ENCODE peak calls at places on chromosomes 4 and X, in nine cellular contexts. D, T, A, Y, G, W, E, Z and J are unnamed samples.

GRCh38 chrX:30992381-30992904 is 79.4 kb downstream of the FTHL17 start:
- DNase-seq in W (no peak), E (no peak), A (no peak), D (no peak), G (no peak), T (no peak), Y (no peak), Z (no peak), J (no peak)

GRCh38 chr4:56272003-56272402 is 115.3 kb downstream of the AASDH start:
- DNase-seq in Y (no peak), T (no peak), W (peak), A (no peak), Z (no peak), E (no peak), G (no peak), D (no peak), J (no peak)

GRCh38 chr4:10080874-10081606 is 35.6 kb downstream of the WDR1 start:
- DNase-seq in Y (no peak), Z (no peak), T (no peak), W (no peak), A (no peak), G (peak), E (no peak), D (peak), J (peak)

GRCh38 chr4:88033309-88033708 is 25.9 kb downstream of the PKD2 start:
- DNase-seq in E (peak), D (no peak), A (peak), Z (peak), W (peak), Y (peak), T (peak), G (no peak), J (no peak)

GRCh38 chr4:167100120-167100519 is 134.2 kb downstream of the SPOCK3 start:
- DNase-seq in T (peak), Z (no peak), A (peak), D (no peak), G (no peak), Y (no peak), E (peak), W (no peak), J (no peak)

GRCh38 chr4:61468091-61468720 is 268.1 kb downstream of the ADGRL3 start:
- DNase-seq in W (no peak), Z (peak), G (no peak), D (no peak), E (peak), Y (no peak), T (peak), A (peak), J (no peak)

GRCh38 chr4:140755811-140756291 is 334 bp downstream of the TBC1D9 start:
- DNase-seq in Z (peak), W (no peak), E (peak), T (peak), Y (peak), A (peak), D (peak), G (peak), J (peak)

GRCh38 chr4:29553842-29554241 is 1166.3 kb upstream of the PCDH7 start:
- DNase-seq in A (peak), E (no peak), Z (no peak), D (no peak), Y (no peak), T (no peak), W (no peak), G (no peak), J (no peak)

GRCh38 chrX:31717474-31717873 is 645.6 kb upstream of the FTHL17 start:
- DNase-seq in W (no peak), Y (no peak), T (no peak), G (no peak), E (no peak), Z (no peak), A (no peak), D (no peak), J (no peak)

GRCh38 chr4:909821-910220 is 22.3 kb downstream of the GAK start:
- DNase-seq in T (no peak), D (no peak), E (no peak), G (peak), Y (no peak), W (no peak), Z (no peak), A (no peak), J (no peak)

GRCh38 chr4:6689506-6689960 is 4.1 kb upstream of the S100P start:
- DNase-seq in D (no peak), Z (no peak), G (peak), W (peak), T (no peak), Y (no peak), E (no peak), A (no peak), J (no peak)

GRCh38 chrX:63350551-63350950 is 581 bp downstream of the SPIN4 start:
- DNase-seq in T (peak), D (peak), E (peak), W (peak), G (no peak), Z (no peak), Y (no peak), A (peak), J (peak)

GRCh38 chrX:6813836-6814370 is 279.0 kb upstream of the VCX3A start:
- DNase-seq in T (no peak), W (no peak), Y (peak), A (no peak), D (no peak), Z (no peak), G (no peak), E (no peak), J (no peak)

GRCh38 chr4:143558823-143559756 is 45.6 kb downstream of the SMARCA5 start:
- DNase-seq in Y (peak), G (peak), T (peak), D (peak), E (peak), A (peak), Z (peak), W (peak), J (peak)

GRCh38 chrX:139563251-139563650 is 32.7 kb downstream of the F9 start:
- DNase-seq in Y (no peak), W (no peak), A (no peak), T (no peak), D (no peak), E (no peak), G (no peak), Z (no peak), J (no peak)

GRCh38 chrX:71103110-71103983 is 3.2 kb downstream of the CXorf65 start:
- DNase-seq in G (no peak), A (no peak), W (peak), T (no peak), D (no peak), Y (no peak), E (peak), Z (no peak), J (no peak)

GRCh38 chrX:19272452-19272851 is 71.3 kb upstream of the PDHA1 start:
- DNase-seq in Y (no peak), T (peak), G (no peak), A (no peak), E (peak), Z (peak), D (no peak), W (no peak), J (no peak)

GRCh38 chrX:110966839-110967238 is 129.2 kb upstream of the PAK3 start:
- DNase-seq in D (no peak), T (peak), A (peak), G (no peak), E (peak), Y (no peak), Z (no peak), W (no peak), J (no peak)

GRCh38 chrX:44669626-44670025 is 127.0 kb upstream of the FUNDC1 start:
- DNase-seq in W (no peak), D (no peak), G (no peak), E (no peak), Z (no peak), Y (no peak), A (peak), T (no peak), J (no peak)

GRCh38 chr4:39732728-39733127 is 34.8 kb downstream of the UBE2K start:
- DNase-seq in Y (no peak), A (peak), G (no peak), Z (peak), T (peak), D (no peak), E (peak), W (no peak), J (no peak)

GRCh38 chr4:24166501-24166900 is 276.7 kb upstream of the PPARGC1A start:
- DNase-seq in Y (no peak), A (no peak), T (no peak), Z (no peak), E (no peak), D (no peak), W (no peak), G (no peak), J (no peak)
- TF ChIP-seq CTCF in Y (no peak), A (no peak), T (no peak), Z (no peak), E (no peak), D (no peak), W (no peak), G (no peak), J (no peak)

DNA sequence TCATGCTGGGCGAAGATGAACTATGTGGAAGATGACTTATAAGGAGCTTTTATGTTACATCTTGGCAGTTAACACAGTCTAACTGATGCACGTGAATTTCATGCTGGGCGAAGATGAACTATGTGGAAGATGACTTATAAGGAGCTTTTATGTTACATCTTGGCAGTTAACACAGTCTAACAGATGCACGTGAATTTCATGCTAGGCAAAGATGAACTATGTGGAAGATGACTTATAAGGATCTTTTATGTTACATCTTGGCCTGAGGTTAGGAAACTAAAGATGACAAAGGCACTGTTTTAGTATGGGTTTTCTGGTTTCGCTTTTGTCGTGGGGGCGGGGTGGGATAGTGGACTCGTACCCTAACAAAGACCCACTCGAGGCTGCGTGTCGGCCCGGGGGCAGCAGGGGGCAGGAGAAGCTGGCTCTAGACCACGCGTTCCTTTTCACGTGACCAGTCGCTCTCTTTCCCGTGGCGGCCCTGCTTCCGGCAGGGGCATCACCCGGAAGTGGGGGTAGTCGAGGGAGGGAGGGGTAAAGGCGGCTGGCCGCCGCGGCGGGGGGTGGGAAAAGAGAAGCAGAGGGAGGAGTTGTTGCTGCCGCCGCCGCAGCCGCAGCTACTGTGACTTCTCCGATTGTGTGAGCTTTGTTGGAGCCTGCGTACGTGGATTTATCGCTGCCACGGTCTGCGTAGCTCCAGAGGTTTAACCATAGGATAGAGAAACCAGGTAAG is at the start of gene ATP7A:
- DNase-seq in T (peak), D (peak), A (peak), W (peak), Y (peak), G (peak), Z (peak), E (peak), J (peak)
- TF ChIP-seq CTCF in T (peak), D (peak), A (peak), W (peak), Y (peak), G (peak), Z (peak), E (peak), J (peak)

GRCh38 chrX:41542151-41542935 is 95.2 kb downstream of the NYX start:
- DNase-seq in T (peak), E (no peak), Z (peak), W (peak), G (no peak), A (no peak), Y (no peak), D (no peak), J (no peak)

GRCh38 chrX:41543668-41544067 is 96.5 kb downstream of the NYX start:
- DNase-seq in E (no peak), G (no peak), W (no peak), T (no peak), Y (no peak), Z (no peak), D (no peak), A (no peak), J (no peak)

GRCh38 chrX:41538707-41539106 is 91.6 kb downstream of the NYX start:
- DNase-seq in E (no peak), G (no peak), Z (no peak), T (no peak), D (no peak), W (no peak), Y (no peak), A (no peak), J (no peak)

GRCh38 chrX:41541381-41541780 is 94.2 kb downstream of the NYX start:
- DNase-seq in A (no peak), E (no peak), T (no peak), Z (peak), Y (no peak), G (no peak), W (no peak), D (no peak), J (no peak)

GRCh38 chrX:41543022-41543421 is 95.9 kb downstream of the NYX start:
- DNase-seq in Y (no peak), T (no peak), D (no peak), Z (no peak), E (no peak), W (no peak), A (no peak), G (no peak), J (no peak)
- TF ChIP-seq CTCF in Y (no peak), T (no peak), D (no peak), Z (no peak), E (no peak), W (no peak), A (no peak), G (no peak), J (no peak)

GRCh38 chr4:84582302-84582987 is 482 bp upstream of the CDS1 start:
- DNase-seq in E (peak), W (peak), Z (peak), D (peak), Y (peak), A (peak), G (peak), T (peak), J (peak)
- TF ChIP-seq CTCF in E (no peak), W (no peak), Z (no peak), D (no peak), Y (no peak), A (no peak), G (no peak), T (no peak), J (no peak)

DNA sequence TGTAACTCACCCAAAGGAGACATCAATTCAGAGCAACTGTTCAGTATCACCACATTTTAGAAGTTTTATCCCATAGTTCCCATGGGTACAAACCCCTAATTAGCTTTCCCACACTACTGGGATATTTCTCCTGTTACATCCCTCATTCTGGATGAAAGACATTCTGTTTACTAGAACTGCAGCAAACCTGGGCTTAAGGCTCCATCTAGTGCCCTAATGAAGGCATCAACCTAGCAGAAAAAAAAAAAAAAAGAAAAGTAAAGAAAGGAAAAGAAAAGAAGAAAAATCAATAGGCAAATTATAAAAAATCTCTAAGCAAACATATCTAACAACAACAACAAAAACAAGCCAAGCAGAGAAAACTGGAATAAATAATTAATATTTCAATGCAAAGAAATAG is 133.7 kb upstream of the CPXCR1 start:
- DNase-seq in T (peak), E (no peak), D (no peak), Y (no peak), A (peak), Z (no peak), G (no peak), W (no peak), J (no peak)
- TF ChIP-seq CTCF in T (peak), E (no peak), D (peak), Y (peak), A (no peak), Z (peak), G (peak), W (no peak), J (no peak)

GRCh38 chr4:2936773-2937145 is 26.4 kb downstream of the NOP14 start:
- DNase-seq in A (peak), G (peak), Y (no peak), Z (peak), E (peak), W (no peak), T (peak), D (no peak), J (peak)
- TF ChIP-seq CTCF in A (no peak), G (no peak), Y (no peak), Z (no peak), E (no peak), W (no peak), T (no peak), D (no peak), J (no peak)

DNA sequence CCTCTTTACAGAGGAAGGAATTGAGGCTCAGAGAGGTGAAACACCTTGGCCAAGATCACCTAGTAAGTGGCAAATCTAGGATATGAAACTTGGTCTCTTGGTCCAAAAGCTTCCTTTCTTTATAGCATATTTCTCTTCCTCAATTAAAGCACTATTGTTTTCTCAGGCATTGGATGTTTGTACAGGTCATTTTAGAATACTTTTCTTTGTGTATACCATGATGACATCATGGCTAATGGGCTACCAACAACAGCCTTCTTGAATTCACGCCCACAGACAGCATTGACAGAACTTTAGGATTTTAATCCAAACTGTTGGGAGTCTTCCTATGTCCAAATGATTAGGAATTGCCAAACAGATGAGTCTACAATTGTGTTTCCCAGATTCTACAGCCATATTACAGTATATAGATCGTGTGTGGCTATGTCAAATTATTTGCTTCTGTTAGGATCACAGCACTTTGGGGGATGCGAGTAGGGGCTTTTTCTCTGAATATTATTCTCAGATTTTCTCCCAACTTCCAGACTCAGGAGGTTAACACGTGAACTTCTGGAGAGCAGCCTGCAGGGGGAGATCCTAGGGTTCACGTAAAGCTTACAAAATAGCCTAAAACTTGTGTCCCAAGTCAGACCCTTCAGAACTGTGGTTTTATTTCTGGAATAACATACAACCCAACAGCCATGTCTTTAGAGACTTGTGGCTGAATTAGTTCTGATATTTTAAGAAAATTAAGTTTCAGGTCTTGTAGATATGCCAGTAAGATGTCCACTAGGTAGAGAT is 191.8 kb downstream of the SHROOM3 start:
- DNase-seq in G (no peak), T (no peak), D (no peak), Z (peak), E (peak), A (no peak), Y (no peak), W (no peak), J (no peak)
- TF ChIP-seq CTCF in G (peak), T (peak), D (no peak), Z (peak), E (peak), A (peak), Y (peak), W (no peak), J (peak)

DNA sequence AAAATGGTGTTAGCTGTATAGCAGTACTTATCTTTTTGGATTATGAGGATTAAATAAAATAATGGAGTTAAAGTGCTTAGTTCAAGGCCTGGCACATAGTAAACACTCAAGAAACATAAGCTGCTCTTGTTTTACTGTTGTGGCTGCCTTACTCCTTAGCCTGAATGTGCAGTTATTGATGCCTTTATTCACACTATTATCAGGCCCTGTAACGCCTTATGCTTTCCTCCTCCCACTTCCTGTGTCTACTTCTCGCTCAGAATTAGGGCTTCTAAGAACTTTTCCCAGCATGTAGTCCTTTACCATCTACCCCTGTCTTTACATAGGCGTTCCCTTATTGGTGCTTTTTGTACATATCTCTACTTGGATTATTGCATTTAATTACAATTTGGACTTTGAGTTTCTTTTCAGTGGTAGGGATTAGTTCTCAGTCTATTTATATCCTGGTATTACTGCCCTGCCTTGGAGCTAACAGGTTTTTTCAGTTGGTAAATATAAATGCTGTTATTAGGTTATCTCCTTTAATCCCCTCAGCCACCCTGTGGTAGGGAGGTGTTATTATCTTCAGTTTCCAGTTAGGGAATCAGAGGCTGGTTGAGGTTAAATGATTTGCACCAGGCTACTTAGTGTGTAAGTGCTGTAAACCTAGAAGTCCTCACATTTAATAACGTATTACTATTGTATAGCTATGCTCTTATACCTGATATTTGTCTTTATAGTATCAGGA is 83.9 kb downstream of the RBPJ start:
- DNase-seq in Z (no peak), G (no peak), D (no peak), T (no peak), A (no peak), Y (no peak), W (no peak), E (no peak), J (no peak)
- TF ChIP-seq CTCF in Z (no peak), G (no peak), D (no peak), T (peak), A (no peak), Y (peak), W (no peak), E (no peak), J (no peak)

DNA sequence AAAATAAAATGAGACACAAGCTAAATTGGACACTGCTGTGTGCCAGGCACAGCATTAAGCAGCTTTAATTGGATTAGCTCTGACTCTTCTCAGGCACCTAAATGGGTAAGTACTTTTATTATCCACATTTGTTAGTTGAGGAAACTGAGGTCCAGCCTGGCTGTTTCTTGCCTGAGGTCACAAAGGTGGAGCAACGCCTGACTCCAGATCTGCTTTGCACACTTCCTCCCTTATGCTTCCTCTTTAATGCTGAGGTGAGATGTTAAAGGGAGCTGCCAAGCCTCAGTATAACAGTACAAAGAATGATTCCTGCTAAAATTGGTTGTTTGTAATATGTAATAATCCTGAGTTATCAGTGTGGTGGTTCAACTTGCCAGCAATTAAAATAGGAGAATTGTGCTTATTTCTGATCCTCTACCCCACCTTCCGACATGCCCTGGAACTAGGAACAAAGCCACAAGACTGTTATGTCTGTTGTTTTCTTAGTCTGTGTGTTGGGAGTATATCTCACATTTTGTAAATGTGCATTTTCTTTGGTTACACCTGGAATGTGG is 74.4 kb downstream of the AFF1 start:
- DNase-seq in W (peak), E (no peak), Y (no peak), T (no peak), D (no peak), G (no peak), A (no peak), Z (no peak), J (no peak)
- TF ChIP-seq CTCF in W (no peak), E (no peak), Y (no peak), T (no peak), D (no peak), G (no peak), A (no peak), Z (no peak), J (no peak)